ENCODE peak calls at places on chromosomes 2 and 18, in nine cellular contexts. One of them, this sample, is unnamed.

GRCh38 chr2:69054431-69054830 is 41.5 kb downstream of the ANTXR1 start:
- DNase-seq in AG20443: peak; percentile 22
- DNase-seq in T-helper 2 cell: no peak
- DNase-seq in dermis microvascular lymphatic vessel endothelial cell: no peak
- DNase-seq in NCI-H2227 treated with DMSO at 0.1 percent for 48 hours: no peak
- DNase-seq in Ammon's horn: no peak
- DNase-seq in midbrain: no peak
- DNase-seq in GM10248: peak; percentile 21
- DNase-seq in renal cortical epithelial cell: no peak
- DNase-seq in this sample: no peak

GRCh38 chr18:48142994-48143393 is 212.5 kb upstream of the SMAD2 start:
- DNase-seq in midbrain: no peak
- DNase-seq in Ammon's horn: no peak
- DNase-seq in T-helper 2 cell: no peak
- DNase-seq in NCI-H2227 treated with DMSO at 0.1 percent for 48 hours: no peak
- DNase-seq in renal cortical epithelial cell: no peak
- DNase-seq in AG20443: no peak
- DNase-seq in dermis microvascular lymphatic vessel endothelial cell: no peak
- DNase-seq in GM10248: no peak
- DNase-seq in this sample: no peak

GRCh38 chr2:181683518-181684453 is 3.5 kb upstream of the NEUROD1 start:
- DNase-seq in renal cortical epithelial cell: peak; percentile 15
- DNase-seq in dermis microvascular lymphatic vessel endothelial cell: no peak
- DNase-seq in T-helper 2 cell: no peak
- DNase-seq in NCI-H2227 treated with DMSO at 0.1 percent for 48 hours: no peak
- DNase-seq in AG20443: peak; percentile 76
- DNase-seq in midbrain: no peak
- DNase-seq in Ammon's horn: no peak
- DNase-seq in GM10248: peak; percentile 39
- DNase-seq in this sample: no peak

GRCh38 chr2:175742367-175742766 is 259.7 kb downstream of the LNPK start:
- DNase-seq in renal cortical epithelial cell: peak; percentile 7
- DNase-seq in Ammon's horn: no peak
- DNase-seq in dermis microvascular lymphatic vessel endothelial cell: no peak
- DNase-seq in GM10248: no peak
- DNase-seq in midbrain: no peak
- DNase-seq in AG20443: peak; percentile 64
- DNase-seq in T-helper 2 cell: no peak
- DNase-seq in NCI-H2227 treated with DMSO at 0.1 percent for 48 hours: no peak
- DNase-seq in this sample: no peak

GRCh38 chr18:76448262-76449109 is 46.6 kb downstream of the ZNF516 start:
- DNase-seq in NCI-H2227 treated with DMSO at 0.1 percent for 48 hours: no peak
- DNase-seq in Ammon's horn: no peak
- DNase-seq in T-helper 2 cell: no peak
- DNase-seq in midbrain: no peak
- DNase-seq in AG20443: no peak
- DNase-seq in GM10248: no peak
- DNase-seq in dermis microvascular lymphatic vessel endothelial cell: no peak
- DNase-seq in renal cortical epithelial cell: no peak
- DNase-seq in this sample: no peak

GRCh38 chr2:17470855-17471641 is 47.2 kb downstream of the RAD51AP2 start:
- DNase-seq in NCI-H2227 treated with DMSO at 0.1 percent for 48 hours: no peak
- DNase-seq in AG20443: no peak
- DNase-seq in GM10248: peak; percentile 5
- DNase-seq in midbrain: no peak
- DNase-seq in Ammon's horn: no peak
- DNase-seq in T-helper 2 cell: no peak
- DNase-seq in renal cortical epithelial cell: peak; percentile 24
- DNase-seq in dermis microvascular lymphatic vessel endothelial cell: peak; percentile 1
- DNase-seq in this sample: no peak

GRCh38 chr2:191276792-191277465 is 31.7 kb downstream of the MYO1B start:
- DNase-seq in renal cortical epithelial cell: no peak
- DNase-seq in T-helper 2 cell: no peak
- DNase-seq in midbrain: no peak
- DNase-seq in NCI-H2227 treated with DMSO at 0.1 percent for 48 hours: no peak
- DNase-seq in dermis microvascular lymphatic vessel endothelial cell: no peak
- DNase-seq in AG20443: no peak
- DNase-seq in GM10248: no peak
- DNase-seq in Ammon's horn: no peak
- DNase-seq in this sample: no peak

GRCh38 chr18:21191596-21192307 is 50.3 kb upstream of the GREB1L start:
- DNase-seq in NCI-H2227 treated with DMSO at 0.1 percent for 48 hours: peak; percentile 9
- DNase-seq in AG20443: peak; percentile 85
- DNase-seq in T-helper 2 cell: no peak
- DNase-seq in renal cortical epithelial cell: peak; percentile 45
- DNase-seq in Ammon's horn: peak; percentile 87
- DNase-seq in GM10248: no peak
- DNase-seq in dermis microvascular lymphatic vessel endothelial cell: no peak
- DNase-seq in midbrain: peak; percentile 74
- DNase-seq in this sample: no peak

GRCh38 chr2:10331033-10331701 is 28.5 kb downstream of the HPCAL1 start:
- DNase-seq in renal cortical epithelial cell: no peak
- DNase-seq in GM10248: peak; percentile 70
- DNase-seq in AG20443: peak; percentile 44
- DNase-seq in midbrain: no peak
- DNase-seq in Ammon's horn: no peak
- DNase-seq in T-helper 2 cell: peak; percentile 57
- DNase-seq in NCI-H2227 treated with DMSO at 0.1 percent for 48 hours: no peak
- DNase-seq in dermis microvascular lymphatic vessel endothelial cell: peak; percentile 9
- DNase-seq in this sample: no peak

GRCh38 chr2:230008708-230009066 is 60.0 kb downstream of the SLC16A14 start:
- DNase-seq in Ammon's horn: no peak
- DNase-seq in renal cortical epithelial cell: no peak
- DNase-seq in AG20443: no peak
- DNase-seq in GM10248: no peak
- DNase-seq in T-helper 2 cell: no peak
- DNase-seq in dermis microvascular lymphatic vessel endothelial cell: no peak
- DNase-seq in midbrain: no peak
- DNase-seq in NCI-H2227 treated with DMSO at 0.1 percent for 48 hours: no peak
- DNase-seq in this sample: no peak

GRCh38 chr2:189549440-189549832 is 31.1 kb downstream of the SLC40A1 start:
- DNase-seq in GM10248: no peak
- DNase-seq in midbrain: no peak
- DNase-seq in NCI-H2227 treated with DMSO at 0.1 percent for 48 hours: no peak
- DNase-seq in T-helper 2 cell: no peak
- DNase-seq in AG20443: peak; percentile 29
- DNase-seq in dermis microvascular lymphatic vessel endothelial cell: peak; percentile 47
- DNase-seq in Ammon's horn: no peak
- DNase-seq in renal cortical epithelial cell: no peak
- DNase-seq in this sample: no peak

GRCh38 chr18:68714356-68714706 is 577 bp downstream of the TMX3 start:
- DNase-seq in midbrain: peak; percentile 35
- DNase-seq in renal cortical epithelial cell: no peak
- DNase-seq in NCI-H2227 treated with DMSO at 0.1 percent for 48 hours: no peak
- DNase-seq in Ammon's horn: peak; percentile 23
- DNase-seq in AG20443: peak; percentile 29
- DNase-seq in GM10248: peak; percentile 17
- DNase-seq in T-helper 2 cell: no peak
- DNase-seq in dermis microvascular lymphatic vessel endothelial cell: no peak
- DNase-seq in this sample: no peak

GRCh38 chr18:10274327-10274726 is 180.1 kb upstream of the APCDD1 start:
- DNase-seq in Ammon's horn: no peak
- DNase-seq in GM10248: no peak
- DNase-seq in AG20443: peak; percentile 90
- DNase-seq in dermis microvascular lymphatic vessel endothelial cell: no peak
- DNase-seq in NCI-H2227 treated with DMSO at 0.1 percent for 48 hours: no peak
- DNase-seq in midbrain: no peak
- DNase-seq in renal cortical epithelial cell: no peak
- DNase-seq in T-helper 2 cell: no peak
- DNase-seq in this sample: no peak

GRCh38 chr2:108854484-108854883 is 67.9 kb downstream of the CCDC138 start:
- DNase-seq in dermis microvascular lymphatic vessel endothelial cell: no peak
- DNase-seq in GM10248: no peak
- DNase-seq in renal cortical epithelial cell: no peak
- DNase-seq in T-helper 2 cell: no peak
- DNase-seq in AG20443: no peak
- DNase-seq in NCI-H2227 treated with DMSO at 0.1 percent for 48 hours: no peak
- DNase-seq in Ammon's horn: no peak
- DNase-seq in midbrain: no peak
- DNase-seq in this sample: no peak

GRCh38 chr2:52710810-52711618 is 1056.6 kb upstream of the CHAC2 start:
- DNase-seq in T-helper 2 cell: no peak
- DNase-seq in NCI-H2227 treated with DMSO at 0.1 percent for 48 hours: no peak
- DNase-seq in GM10248: no peak
- DNase-seq in midbrain: no peak
- DNase-seq in Ammon's horn: no peak
- DNase-seq in renal cortical epithelial cell: no peak
- DNase-seq in AG20443: no peak
- DNase-seq in dermis microvascular lymphatic vessel endothelial cell: no peak
- DNase-seq in this sample: no peak

GRCh38 chr2:38633895-38634294 is 31.2 kb upstream of the HNRNPLL start:
- DNase-seq in GM10248: no peak
- DNase-seq in Ammon's horn: no peak
- DNase-seq in midbrain: no peak
- DNase-seq in renal cortical epithelial cell: no peak
- DNase-seq in AG20443: no peak
- DNase-seq in dermis microvascular lymphatic vessel endothelial cell: no peak
- DNase-seq in T-helper 2 cell: no peak
- DNase-seq in NCI-H2227 treated with DMSO at 0.1 percent for 48 hours: no peak
- DNase-seq in this sample: no peak

GRCh38 chr2:69012310-69013122 is 463 bp upstream of the ANTXR1 start:
- DNase-seq in Ammon's horn: peak; percentile 79
- DNase-seq in GM10248: peak; percentile 59
- DNase-seq in T-helper 2 cell: peak; percentile 21
- DNase-seq in renal cortical epithelial cell: peak; percentile 32
- DNase-seq in midbrain: peak; percentile 82
- DNase-seq in dermis microvascular lymphatic vessel endothelial cell: no peak
- DNase-seq in AG20443: peak; percentile 89
- DNase-seq in NCI-H2227 treated with DMSO at 0.1 percent for 48 hours: peak; percentile 83
- DNase-seq in this sample: no peak

GRCh38 chr18:79732721-79733025 is 53.1 kb downstream of the CTDP1 start:
- DNase-seq in NCI-H2227 treated with DMSO at 0.1 percent for 48 hours: no peak
- DNase-seq in dermis microvascular lymphatic vessel endothelial cell: no peak
- DNase-seq in Ammon's horn: no peak
- DNase-seq in T-helper 2 cell: no peak
- DNase-seq in GM10248: no peak
- DNase-seq in AG20443: no peak
- DNase-seq in renal cortical epithelial cell: no peak
- DNase-seq in midbrain: no peak
- DNase-seq in this sample: no peak

GRCh38 chr18:3966985-3967856 is 487.9 kb downstream of the DLGAP1 start:
- DNase-seq in T-helper 2 cell: no peak
- DNase-seq in dermis microvascular lymphatic vessel endothelial cell: no peak
- DNase-seq in midbrain: no peak
- DNase-seq in Ammon's horn: no peak
- DNase-seq in GM10248: no peak
- DNase-seq in renal cortical epithelial cell: peak; percentile 38
- DNase-seq in AG20443: peak; percentile 25
- DNase-seq in NCI-H2227 treated with DMSO at 0.1 percent for 48 hours: no peak
- DNase-seq in this sample: no peak

GRCh38 chr2:64018715-64019082 is 529 bp downstream of the VPS54 start:
- DNase-seq in renal cortical epithelial cell: no peak
- DNase-seq in GM10248: peak; percentile 66
- DNase-seq in Ammon's horn: peak; percentile 41
- DNase-seq in NCI-H2227 treated with DMSO at 0.1 percent for 48 hours: no peak
- DNase-seq in AG20443: peak; percentile 60
- DNase-seq in midbrain: peak; percentile 67
- DNase-seq in T-helper 2 cell: no peak
- DNase-seq in dermis microvascular lymphatic vessel endothelial cell: no peak
- DNase-seq in this sample: no peak

GRCh38 chr2:100196786-100197494 is 54.5 kb upstream of the AFF3 start:
- DNase-seq in midbrain: no peak
- DNase-seq in T-helper 2 cell: no peak
- DNase-seq in dermis microvascular lymphatic vessel endothelial cell: no peak
- DNase-seq in Ammon's horn: no peak
- DNase-seq in GM10248: no peak
- DNase-seq in NCI-H2227 treated with DMSO at 0.1 percent for 48 hours: no peak
- DNase-seq in renal cortical epithelial cell: no peak
- DNase-seq in AG20443: peak; percentile 44
- DNase-seq in this sample: no peak

GRCh38 chr2:39837856-39838453 is 58.9 kb upstream of the THUMPD2 start:
- DNase-seq in GM10248: peak; percentile 41
- DNase-seq in midbrain: peak; percentile 3
- DNase-seq in renal cortical epithelial cell: peak; percentile 13
- DNase-seq in T-helper 2 cell: no peak
- DNase-seq in dermis microvascular lymphatic vessel endothelial cell: peak; percentile 1
- DNase-seq in AG20443: peak; percentile 65
- DNase-seq in Ammon's horn: no peak
- DNase-seq in NCI-H2227 treated with DMSO at 0.1 percent for 48 hours: no peak
- DNase-seq in this sample: no peak

This sample was measured in glomerular endothelial cell.